ENCODE peak calls at places on chromosomes 11 and 22, in eight cellular contexts. N is mucosa of gallbladder; H is HEK293T; M is activated naive CD4-positive, alpha-beta T cell; S is NCI-H1105 treated with DMSO at 0.1 percent for 48 hours; T is activated CD8-positive, alpha-beta memory T cell treated with anti-CD3 and anti-CD28 coated beads, Interleukin-2, amount 10 ng/mL, durations not matched to agents 7 days and 5 days; V is HT-29; O is CD4-positive, alpha-beta T cell. J is an unnamed sample.

GRCh38 chr22:20549232-20549841 is 41.9 kb downstream of the MED15 start:
- DNase-seq in V (no peak), T (peak), O (peak), N (peak), M (no peak), S (no peak), H (no peak), J (no peak)

GRCh38 chr11:92852946-92853345 is 116.5 kb upstream of the MTNR1B start:
- DNase-seq in S (peak), H (no peak), T (no peak), N (no peak), O (no peak), M (no peak), V (no peak), J (peak)

GRCh38 chr11:61874460-61874809 is 16.9 kb downstream of the FADS3 start:
- DNase-seq in O (no peak), N (no peak), S (no peak), V (no peak), M (no peak), T (no peak), H (no peak), J (no peak)

GRCh38 chr11:94734563-94735275 is 33.4 kb upstream of the AMOTL1 start:
- DNase-seq in S (no peak), O (no peak), M (no peak), V (peak), H (no peak), N (no peak), T (no peak), J (peak)

GRCh38 chr11:71182791-71183556 is 69.4 kb downstream of the SHANK2 start:
- DNase-seq in O (no peak), M (no peak), V (no peak), S (peak), H (no peak), T (no peak), N (no peak), J (peak)

GRCh38 chr11:114125531-114125930 is 66.0 kb downstream of the ZBTB16 start:
- DNase-seq in N (no peak), V (no peak), T (no peak), M (no peak), O (no peak), H (no peak), S (no peak), J (no peak)

GRCh38 chr11:70699294-70700221 is 301.2 kb downstream of the CTTN start:
- DNase-seq in V (peak), O (no peak), T (no peak), S (peak), N (no peak), H (no peak), M (no peak), J (no peak)

GRCh38 chr11:120151536-120151935 is 13.6 kb upstream of the TRIM29 start:
- DNase-seq in O (no peak), H (no peak), V (no peak), N (no peak), M (no peak), S (no peak), T (no peak), J (no peak)

GRCh38 chr11:88979641-88980040 is 86.1 kb downstream of the GRM5 start:
- DNase-seq in T (no peak), N (no peak), O (no peak), H (no peak), M (no peak), V (no peak), S (no peak), J (no peak)

GRCh38 chr11:113014731-113015455 is 53.7 kb downstream of the NCAM1 start:
- DNase-seq in T (no peak), N (no peak), H (peak), S (peak), O (no peak), V (no peak), M (no peak), J (peak)

GRCh38 chr11:76184551-76184993 is 21.7 kb downstream of the WNT11 start:
- DNase-seq in M (no peak), N (no peak), H (no peak), S (no peak), V (no peak), T (no peak), O (no peak), J (no peak)

GRCh38 chr11:72072348-72072747 is 8.0 kb downstream of the NUMA1 start:
- DNase-seq in S (no peak), H (no peak), T (no peak), O (no peak), M (no peak), V (peak), N (no peak), J (no peak)

GRCh38 chr11:2376751-2377451 is at the start of gene CD81:
- DNase-seq in V (peak), H (peak), O (peak), S (no peak), T (no peak), M (peak), N (no peak), J (peak)

GRCh38 chr11:117986981-117987495 is 844 bp downstream of the IL10RA start:
- DNase-seq in T (peak), V (no peak), H (no peak), O (peak), N (no peak), M (no peak), S (no peak), J (no peak)

GRCh38 chr11:17864478-17864941 is 129.9 kb downstream of the KCNC1 start:
- DNase-seq in O (no peak), H (peak), S (no peak), V (peak), T (no peak), N (no peak), M (no peak), J (no peak)

GRCh38 chr11:59669611-59670009 is 773 bp upstream of the PATL1 start:
- DNase-seq in N (peak), S (no peak), H (peak), T (no peak), V (peak), O (no peak), M (no peak), J (no peak)

GRCh38 chr11:102573851-102574250 is 43.3 kb upstream of the MMP7 start:
- DNase-seq in H (no peak), T (no peak), V (peak), M (no peak), N (no peak), O (no peak), S (no peak), J (peak)

GRCh38 chr11:106872246-106872645 is 146.0 kb downstream of the GUCY1A2 start:
- DNase-seq in S (no peak), M (no peak), T (no peak), V (no peak), N (no peak), H (no peak), O (no peak), J (no peak)

GRCh38 chr11:94671553-94672366 is 96.4 kb upstream of the AMOTL1 start:
- DNase-seq in M (no peak), V (no peak), N (no peak), H (no peak), T (no peak), S (no peak), O (no peak), J (no peak)

GRCh38 chr11:126607374-126607773 is 251.9 kb downstream of the ST3GAL4 start:
- DNase-seq in N (peak), S (peak), M (no peak), O (no peak), V (peak), T (no peak), H (peak), J (peak)